ENCODE peak calls at places on chromosome 13, in four cellular contexts. One of them, this sample, is unnamed.

GRCh38 chr13:22162889-22163288 is 492.0 kb downstream of the FGF9 start:
- DNase-seq in HepG2: no peak
- DNase-seq in K562: no peak
- DNase-seq in GM12878: no peak
- DNase-seq in this sample: no peak

GRCh38 chr13:33678906-33679657 is 138.9 kb upstream of the RFC3 start:
- DNase-seq in HepG2: peak; percentile 97
- DNase-seq in K562: peak; percentile 5
- DNase-seq in GM12878: peak; percentile 98
- DNase-seq in this sample: no peak

GRCh38 chr13:43307221-43307920 is 284.0 kb downstream of the DNAJC15 start:
- DNase-seq in HepG2: no peak
- DNase-seq in GM12878: no peak
- DNase-seq in K562: no peak
- DNase-seq in this sample: no peak

GRCh38 chr13:34627905-34628682 is 314.0 kb upstream of the NBEA start:
- DNase-seq in GM12878: no peak
- DNase-seq in K562: no peak
- DNase-seq in HepG2: no peak
- DNase-seq in this sample: no peak

GRCh38 chr13:51856027-51856736 is 5.6 kb upstream of the CCDC70 start:
- DNase-seq in K562: no peak
- DNase-seq in HepG2: no peak
- DNase-seq in GM12878: no peak
- DNase-seq in this sample: no peak

GRCh38 chr13:76148926-76149325 is 512.8 kb downstream of the LMO7 start:
- DNase-seq in K562: no peak
- DNase-seq in GM12878: no peak
- DNase-seq in HepG2: no peak
- DNase-seq in this sample: no peak

GRCh38 chr13:31350560-31350959 is 150.8 kb downstream of the B3GLCT start:
- DNase-seq in K562: no peak
- DNase-seq in GM12878: no peak
- DNase-seq in HepG2: no peak
- DNase-seq in this sample: no peak

GRCh38 chr13:80379245-80379644 is 38.3 kb upstream of the SPRY2 start:
- DNase-seq in GM12878: no peak
- DNase-seq in K562: no peak
- DNase-seq in HepG2: no peak
- DNase-seq in this sample: no peak

GRCh38 chr13:87893186-87893585 is 222.0 kb downstream of the SLITRK5 start:
- DNase-seq in GM12878: no peak
- DNase-seq in K562: no peak
- DNase-seq in HepG2: no peak
- DNase-seq in this sample: no peak

GRCh38 chr13:99577934-99578917 is 77.0 kb downstream of the TM9SF2 start:
- DNase-seq in GM12878: no peak
- DNase-seq in K562: peak; percentile 13
- DNase-seq in HepG2: peak; percentile 47
- DNase-seq in this sample: no peak

GRCh38 chr13:25300861-25301346 is 521 bp upstream of the NUP58 start:
- DNase-seq in HepG2: no peak
- DNase-seq in GM12878: no peak
- DNase-seq in K562: no peak
- DNase-seq in this sample: peak; percentile 6

GRCh38 chr13:80132741-80133601 is 208.0 kb downstream of the SPRY2 start:
- DNase-seq in K562: no peak
- DNase-seq in GM12878: no peak
- DNase-seq in HepG2: peak; percentile 0
- DNase-seq in this sample: peak; percentile 89

GRCh38 chr13:91220872-91221271 is 126.6 kb upstream of the MIR17HG start:
- DNase-seq in GM12878: no peak
- DNase-seq in K562: no peak
- DNase-seq in HepG2: no peak
- DNase-seq in this sample: no peak

GRCh38 chr13:35164324-35164932 is 222.4 kb downstream of the NBEA start:
- DNase-seq in K562: peak; percentile 17
- DNase-seq in HepG2: peak; percentile 20
- DNase-seq in GM12878: peak; percentile 40
- DNase-seq in this sample: peak; percentile 37

GRCh38 chr13:64347662-64348061 is 2882.5 kb downstream of the PCDH9 start:
- DNase-seq in K562: no peak
- DNase-seq in GM12878: no peak
- DNase-seq in HepG2: no peak
- DNase-seq in this sample: no peak

GRCh38 chr13:27131202-27131623 is 40.4 kb downstream of the USP12 start:
- DNase-seq in K562: peak; percentile 33
- DNase-seq in HepG2: no peak
- DNase-seq in GM12878: peak; percentile 99
- DNase-seq in this sample: no peak

GRCh38 chr13:96994030-96994848 is at the start of gene OXGR1:
- DNase-seq in HepG2: no peak
- DNase-seq in K562: peak; percentile 5
- DNase-seq in GM12878: no peak
- DNase-seq in this sample: peak; percentile 40

GRCh38 chr13:113664751-113665581 is 2.1 kb upstream of the GRK1 start:
- DNase-seq in HepG2: no peak
- DNase-seq in K562: no peak
- DNase-seq in GM12878: no peak
- DNase-seq in this sample: no peak

GRCh38 chr13:98510156-98510509 is 66.8 kb downstream of the STK24 start:
- DNase-seq in GM12878: no peak
- DNase-seq in HepG2: no peak
- DNase-seq in K562: no peak
- DNase-seq in this sample: no peak

GRCh38 chr13:98511435-98511834 is 65.5 kb downstream of the STK24 start:
- DNase-seq in HepG2: no peak
- DNase-seq in GM12878: no peak
- DNase-seq in K562: no peak
- DNase-seq in this sample: no peak

GRCh38 chr13:98507060-98507797 is 69.7 kb downstream of the STK24 start:
- DNase-seq in HepG2: peak; percentile 48
- DNase-seq in K562: no peak
- DNase-seq in GM12878: no peak
- DNase-seq in this sample: no peak

GRCh38 chr13:98508280-98509074 is 68.4 kb downstream of the STK24 start:
- DNase-seq in K562: no peak
- DNase-seq in HepG2: peak; percentile 35
- DNase-seq in GM12878: no peak
- DNase-seq in this sample: no peak

GRCh38 chr13:98509271-98510155 is 67.4 kb downstream of the STK24 start:
- DNase-seq in HepG2: peak; percentile 30
- DNase-seq in GM12878: peak; percentile 79
- DNase-seq in K562: peak; percentile 80
- DNase-seq in this sample: no peak
- TF ChIP-seq FOXK2 in HepG2: no peak
- TF ChIP-seq FOXK2 in GM12878: no peak
- TF ChIP-seq FOXK2 in K562: peak; percentile 29
- TF ChIP-seq FOXK2 in this sample: no peak

DNA sequence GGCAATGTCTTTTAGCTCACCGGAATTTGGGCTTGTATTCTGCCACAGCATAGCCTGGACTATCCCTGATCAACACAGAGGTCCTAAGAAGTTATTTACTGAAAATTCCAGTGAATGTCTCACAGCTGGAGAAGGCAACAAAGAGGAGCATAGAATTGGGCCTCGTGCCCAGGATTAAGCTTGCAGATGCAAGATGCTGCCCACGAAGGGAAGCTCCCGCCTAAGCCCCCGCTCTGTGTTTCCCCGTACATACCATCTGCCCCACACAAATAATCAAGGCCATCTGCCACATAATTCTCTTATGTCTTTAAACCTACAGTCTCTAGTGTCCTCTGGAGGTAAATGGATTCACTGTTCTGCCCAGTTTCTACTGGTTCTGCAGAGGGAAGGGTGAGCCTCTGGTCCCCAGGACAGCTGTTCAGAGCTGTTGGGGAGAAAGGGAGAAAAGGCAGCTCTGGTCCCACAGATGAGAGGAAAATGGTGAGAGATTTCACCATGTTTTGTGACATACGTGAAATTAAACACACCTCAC is 7.4 kb upstream of the TPP2 start:
- DNase-seq in K562: no peak
- DNase-seq in GM12878: no peak
- DNase-seq in HepG2: no peak
- DNase-seq in this sample: no peak
- TF ChIP-seq SP1 in K562: no peak
- TF ChIP-seq SP1 in GM12878: no peak
- TF ChIP-seq SP1 in HepG2: no peak
- TF ChIP-seq SP1 in this sample: no peak

GRCh38 chr13:19155321-19155861 is 26.2 kb downstream of the TUBA3C start:
- DNase-seq in K562: no peak
- DNase-seq in GM12878: no peak
- DNase-seq in HepG2: no peak
- DNase-seq in this sample: no peak
- TF ChIP-seq BHLHE40 in K562: peak; percentile 21
- TF ChIP-seq BHLHE40 in GM12878: peak; percentile 21
- TF ChIP-seq BHLHE40 in HepG2: no peak
- TF ChIP-seq BHLHE40 in this sample: no peak

DNA sequence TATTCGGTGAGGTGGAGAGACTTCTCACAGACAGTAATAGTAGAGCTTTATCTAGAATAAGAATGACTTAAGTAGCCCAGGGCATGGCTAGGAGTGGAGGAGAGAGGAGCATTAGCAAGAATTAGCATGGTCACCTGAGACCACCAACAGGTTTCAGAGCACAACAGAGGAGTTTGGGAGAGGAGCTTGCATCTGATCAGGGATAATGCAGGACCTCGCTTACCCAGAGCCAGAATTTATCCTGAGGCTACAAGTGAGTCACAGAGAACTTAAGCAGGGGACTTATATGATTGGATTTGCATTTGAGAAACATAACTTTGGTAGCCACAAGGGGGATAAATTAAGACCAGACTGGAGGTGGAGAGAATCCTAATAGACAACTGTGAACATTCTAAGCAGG is 102.1 kb upstream of the FNDC3A start:
- DNase-seq in K562: no peak
- DNase-seq in GM12878: no peak
- DNase-seq in HepG2: no peak
- DNase-seq in this sample: no peak
- TF ChIP-seq FOXK2 in K562: no peak
- TF ChIP-seq FOXK2 in GM12878: no peak
- TF ChIP-seq FOXK2 in HepG2: no peak
- TF ChIP-seq FOXK2 in this sample: no peak

GRCh38 chr13:40615619-40616018 is 50.8 kb downstream of the FOXO1 start:
- DNase-seq in K562: no peak
- DNase-seq in GM12878: no peak
- DNase-seq in HepG2: no peak
- DNase-seq in this sample: no peak

GRCh38 chr13:40611004-40611403 is 55.4 kb downstream of the FOXO1 start:
- DNase-seq in GM12878: no peak
- DNase-seq in HepG2: no peak
- DNase-seq in K562: no peak
- DNase-seq in this sample: no peak

GRCh38 chr13:40611635-40612422 is 54.6 kb downstream of the FOXO1 start:
- DNase-seq in HepG2: no peak
- DNase-seq in K562: no peak
- DNase-seq in GM12878: no peak
- DNase-seq in this sample: no peak

GRCh38 chr13:40613954-40614353 is 52.5 kb downstream of the FOXO1 start:
- DNase-seq in HepG2: no peak
- DNase-seq in K562: no peak
- DNase-seq in GM12878: no peak
- DNase-seq in this sample: no peak

DNA sequence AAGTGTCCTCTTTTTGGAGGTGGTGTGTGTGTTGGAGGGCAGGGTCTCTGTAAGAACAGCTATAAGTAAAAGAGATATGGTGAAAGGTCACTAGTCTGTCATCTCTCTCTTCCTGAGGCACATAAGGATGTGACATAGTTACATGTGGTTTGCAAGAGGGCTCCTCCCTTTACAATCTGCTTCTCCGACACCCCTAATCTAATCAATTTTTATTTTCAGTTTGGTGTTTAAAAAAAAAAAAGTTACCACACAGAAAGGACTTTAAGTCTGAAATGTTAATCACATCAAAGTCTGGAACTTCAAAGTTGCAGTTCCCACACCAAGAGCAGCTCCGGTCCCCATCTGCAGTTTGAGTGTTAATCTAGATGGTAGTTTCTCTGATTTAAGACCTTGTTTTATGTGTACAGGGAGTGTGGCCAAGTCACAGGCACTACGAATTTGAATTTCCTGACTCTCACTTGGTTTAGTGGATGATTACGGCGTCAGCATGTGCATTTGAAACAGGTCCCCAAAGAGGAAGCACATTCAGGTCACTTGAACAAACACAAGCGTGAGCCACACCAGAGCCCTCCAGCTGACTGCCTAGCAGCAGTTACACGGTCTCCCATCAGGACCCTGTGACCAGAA is 53.1 kb downstream of the FOXO1 start:
- DNase-seq in HepG2: no peak
- DNase-seq in K562: no peak
- DNase-seq in GM12878: peak; percentile 64
- DNase-seq in this sample: peak; percentile 23
- TF ChIP-seq SP1 in HepG2: no peak
- TF ChIP-seq SP1 in K562: no peak
- TF ChIP-seq SP1 in GM12878: no peak
- TF ChIP-seq SP1 in this sample: no peak

DNA sequence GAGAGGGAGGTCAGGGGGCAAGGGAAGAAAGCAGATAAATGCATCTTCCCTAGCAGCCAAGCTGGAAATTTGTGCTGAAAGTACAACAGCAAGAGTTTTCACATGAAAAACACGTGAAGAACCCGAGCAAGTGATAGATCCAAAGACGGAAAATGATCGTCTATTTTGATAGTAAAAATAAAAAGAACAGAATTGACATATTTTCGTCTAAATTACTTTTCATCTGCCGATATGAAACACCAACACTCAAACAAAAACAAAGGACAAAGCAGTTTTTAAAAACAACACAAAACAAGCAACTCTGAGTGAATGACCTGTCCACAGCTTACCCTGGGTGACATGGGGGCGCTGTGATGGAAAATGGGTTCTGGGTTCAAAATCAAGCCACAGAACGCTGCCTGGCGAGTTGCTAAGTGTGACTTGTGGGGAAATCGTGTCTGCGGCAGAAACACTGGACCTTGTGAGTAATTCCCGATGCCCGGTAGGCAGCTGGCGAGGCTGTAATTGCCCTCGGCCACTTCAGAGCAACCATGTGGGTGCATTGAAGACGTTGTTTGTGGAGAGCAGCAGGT is 7.3 kb downstream of the SOX1 start:
- DNase-seq in HepG2: no peak
- DNase-seq in K562: no peak
- DNase-seq in GM12878: no peak
- DNase-seq in this sample: no peak
- TF ChIP-seq BHLHE40 in HepG2: no peak
- TF ChIP-seq BHLHE40 in K562: no peak
- TF ChIP-seq BHLHE40 in GM12878: no peak
- TF ChIP-seq BHLHE40 in this sample: no peak

This sample was measured in HEK293T.